ENCODE peak calls at places on chromosomes 13 and 19, in five cellular contexts. V is central memory CD8-positive, alpha-beta T cell; E is mesothelial cell of epicardium; T is heart right ventricle; C is posterior cingulate gyrus. P is an unnamed sample.

GRCh38 chr19:28883241-28883693 is 329.7 kb downstream of the UQCRFS1 start:
- DNase-seq in C (peak), T (peak), E (no peak), V (no peak), P (no peak)

GRCh38 chr13:113083402-113084061 is 22.1 kb upstream of the F7 start:
- DNase-seq in T (peak), E (no peak), V (no peak), C (peak), P (peak)

GRCh38 chr19:17676295-17676694 is 11.9 kb downstream of the UNC13A start:
- DNase-seq in E (no peak), V (no peak), C (no peak), T (no peak), P (no peak)

GRCh38 chr13:41533676-41534075 is 76.3 kb downstream of the RGCC start:
- DNase-seq in E (no peak), V (no peak), T (no peak), C (no peak), P (no peak)

GRCh38 chr13:32267836-32268439 is 47.2 kb downstream of the ZAR1L start:
- DNase-seq in V (peak), E (no peak), C (no peak), T (no peak), P (peak)

GRCh38 chr13:79392882-79393563 is 13.0 kb downstream of the RBM26 start:
- DNase-seq in V (no peak), T (no peak), C (no peak), E (no peak), P (peak)

GRCh38 chr13:75365724-75366173 is 116.2 kb downstream of the TBC1D4 start:
- DNase-seq in E (no peak), C (no peak), T (no peak), V (no peak), P (no peak)

GRCh38 chr13:72839831-72840426 is 58.0 kb downstream of the PIBF1 start:
- DNase-seq in T (no peak), V (no peak), C (no peak), E (no peak), P (peak)

GRCh38 chr19:55304279-55304978 is 20.6 kb downstream of the BRSK1 start:
- DNase-seq in E (no peak), C (no peak), V (no peak), T (no peak), P (no peak)

GRCh38 chr19:1672769-1673644 is 20.6 kb upstream of the TCF3 start:
- DNase-seq in V (no peak), C (no peak), E (no peak), T (no peak), P (no peak)

GRCh38 chr13:33172400-33172799 is 113.2 kb downstream of the STARD13 start:
- DNase-seq in T (no peak), C (no peak), V (no peak), E (no peak), P (peak)

GRCh38 chr19:1389033-1389940 is 5.6 kb downstream of the NDUFS7 start:
- DNase-seq in T (no peak), V (no peak), C (peak), E (no peak), P (no peak)

GRCh38 chr19:42254083-42254849 is 662 bp downstream of the ERF start:
- DNase-seq in V (peak), T (peak), E (peak), C (peak), P (peak)

GRCh38 chr13:36430247-36431203 is 1.8 kb upstream of the CCNA1 start:
- DNase-seq in V (no peak), T (peak), E (no peak), C (no peak), P (peak)

GRCh38 chr13:29362849-29363604 is 232.5 kb downstream of the SLC7A1 start:
- DNase-seq in T (no peak), V (no peak), E (peak), C (peak), P (peak)

GRCh38 chr19:10421981-10422461 is 1.7 kb downstream of the PDE4A start:
- DNase-seq in C (no peak), T (no peak), V (no peak), E (no peak), P (no peak)

GRCh38 chr13:44397766-44398223 is 24.2 kb downstream of the SERP2 start:
- DNase-seq in C (no peak), T (no peak), E (no peak), V (no peak), P (no peak)

GRCh38 chr13:29227560-29227959 is 367.9 kb downstream of the SLC7A1 start:
- DNase-seq in E (no peak), C (no peak), V (no peak), T (no peak), P (no peak)

P was measured in thyroid gland.